ENCODE peak calls at places on chromosomes 6 and 20, in six cellular contexts. One of them, this sample, is unnamed. For H3K9me3, the result is how much of the 10 kb centered on the place peaks cover.

GRCh38 chr6:82441047-82441770 is 77.6 kb downstream of the TPBG start:
- DNase-seq in A549: no peak
- DNase-seq in tibial nerve: no peak
- DNase-seq in stomach: no peak
- DNase-seq in H1: no peak
- DNase-seq in GM12878: no peak
- DNase-seq in this sample: no peak

GRCh38 chr6:156555117-156555516 is 222.1 kb upstream of the ARID1B start:
- DNase-seq in A549: no peak
- DNase-seq in tibial nerve: no peak
- DNase-seq in stomach: no peak
- DNase-seq in H1: no peak
- DNase-seq in GM12878: no peak
- DNase-seq in this sample: no peak

GRCh38 chr6:111013144-111013905 is 31.5 kb downstream of the RPF2 start:
- DNase-seq in A549: no peak
- DNase-seq in tibial nerve: no peak
- DNase-seq in stomach: no peak
- DNase-seq in H1: no peak
- DNase-seq in GM12878: no peak
- DNase-seq in this sample: no peak

GRCh38 chr6:34912715-34913464 is 23.8 kb downstream of the ANKS1A start:
- DNase-seq in A549: no peak
- DNase-seq in tibial nerve: no peak
- DNase-seq in stomach: no peak
- DNase-seq in H1: no peak
- DNase-seq in GM12878: peak
- DNase-seq in this sample: no peak

GRCh38 chr20:45822863-45823262 is 4.2 kb downstream of the TNNC2 start:
- DNase-seq in A549: no peak
- DNase-seq in tibial nerve: no peak
- DNase-seq in stomach: peak
- DNase-seq in H1: no peak
- DNase-seq in GM12878: no peak
- DNase-seq in this sample: no peak

GRCh38 chr6:107479089-107479690 is 10.7 kb upstream of the SOBP start:
- DNase-seq in A549: no peak
- DNase-seq in tibial nerve: no peak
- DNase-seq in stomach: no peak
- DNase-seq in H1: no peak
- DNase-seq in GM12878: no peak
- DNase-seq in this sample: no peak

GRCh38 chr20:58233393-58233792 is 4.9 kb upstream of the ANKRD60 start:
- DNase-seq in A549: no peak
- DNase-seq in tibial nerve: no peak
- DNase-seq in stomach: no peak
- DNase-seq in H1: no peak
- DNase-seq in GM12878: no peak
- DNase-seq in this sample: no peak

GRCh38 chr6:21999012-21999528 is 297.8 kb downstream of the PRL start:
- DNase-seq in A549: no peak
- DNase-seq in tibial nerve: no peak
- DNase-seq in stomach: no peak
- DNase-seq in H1: no peak
- DNase-seq in GM12878: no peak
- DNase-seq in this sample: no peak

GRCh38 chr20:32007787-32008616 is 2.2 kb upstream of the CCM2L start:
- DNase-seq in A549: no peak
- DNase-seq in tibial nerve: no peak
- DNase-seq in stomach: no peak
- DNase-seq in H1: peak
- DNase-seq in GM12878: no peak
- DNase-seq in this sample: no peak

GRCh38 chr6:138577151-138577915 is 78.0 kb upstream of the NHSL1 start:
- DNase-seq in A549: no peak
- DNase-seq in tibial nerve: no peak
- DNase-seq in stomach: no peak
- DNase-seq in H1: no peak
- DNase-seq in GM12878: peak
- DNase-seq in this sample: no peak

GRCh38 chr6:112037783-112038216 is 16.1 kb upstream of the CCN6 start:
- DNase-seq in A549: peak
- DNase-seq in tibial nerve: peak
- DNase-seq in stomach: peak
- DNase-seq in H1: no peak
- DNase-seq in GM12878: no peak
- DNase-seq in this sample: peak

GRCh38 chr6:111122458-111123286 is 35.4 kb downstream of the SLC16A10 start:
- DNase-seq in A549: no peak
- DNase-seq in tibial nerve: no peak
- DNase-seq in stomach: no peak
- DNase-seq in H1: no peak
- DNase-seq in GM12878: no peak
- DNase-seq in this sample: no peak

GRCh38 chr6:150252714-150253444 is 110.0 kb downstream of the PPP1R14C start:
- DNase-seq in A549: no peak
- DNase-seq in tibial nerve: no peak
- DNase-seq in stomach: no peak
- DNase-seq in H1: no peak
- DNase-seq in GM12878: no peak
- DNase-seq in this sample: no peak

GRCh38 chr6:98769546-98769945 is 64.8 kb upstream of the POU3F2 start:
- DNase-seq in A549: peak
- DNase-seq in tibial nerve: no peak
- DNase-seq in stomach: no peak
- DNase-seq in H1: no peak
- DNase-seq in GM12878: no peak
- DNase-seq in this sample: no peak

GRCh38 chr6:110712238-110712637 is 103.0 kb downstream of the CDK19 start:
- DNase-seq in A549: no peak
- DNase-seq in tibial nerve: no peak
- DNase-seq in stomach: no peak
- DNase-seq in H1: no peak
- DNase-seq in GM12878: no peak
- DNase-seq in this sample: no peak

GRCh38 chr6:151352410-151353399 is 38.7 kb downstream of the ZBTB2 start:
- DNase-seq in A549: no peak
- DNase-seq in tibial nerve: no peak
- DNase-seq in stomach: no peak
- DNase-seq in H1: no peak
- DNase-seq in GM12878: no peak
- DNase-seq in this sample: no peak

GRCh38 chr20:51536116-51537069 is 6.1 kb downstream of the NFATC2 start:
- DNase-seq in A549: no peak
- DNase-seq in tibial nerve: no peak
- DNase-seq in stomach: peak
- DNase-seq in H1: no peak
- DNase-seq in GM12878: no peak
- DNase-seq in this sample: no peak

GRCh38 chr6:44016131-44016870 is 111.0 kb downstream of the MRPL14 start:
- DNase-seq in A549: no peak
- DNase-seq in tibial nerve: no peak
- DNase-seq in stomach: no peak
- DNase-seq in H1: no peak
- DNase-seq in GM12878: no peak
- DNase-seq in this sample: no peak

GRCh38 chr20:63495771-63496403 is 3.0 kb downstream of the EEF1A2 start:
- DNase-seq in A549: peak
- DNase-seq in tibial nerve: peak
- DNase-seq in stomach: peak
- DNase-seq in H1: peak
- DNase-seq in GM12878: no peak
- DNase-seq in this sample: peak

GRCh38 chr6:140043762-140044378 is 669.4 kb upstream of the CITED2 start:
- DNase-seq in A549: peak
- DNase-seq in tibial nerve: no peak
- DNase-seq in stomach: no peak
- DNase-seq in H1: no peak
- DNase-seq in GM12878: no peak
- DNase-seq in this sample: no peak

GRCh38 chr6:79869600-79870084 is 77.7 kb downstream of the ELOVL4 start:
- DNase-seq in A549: peak
- DNase-seq in tibial nerve: peak
- DNase-seq in stomach: peak
- DNase-seq in H1: peak
- DNase-seq in GM12878: peak
- DNase-seq in this sample: peak

GRCh38 chr6:170124836-170125235 is 166.0 kb downstream of the DLL1 start:
- DNase-seq in A549: no peak
- DNase-seq in tibial nerve: no peak
- DNase-seq in stomach: peak
- DNase-seq in H1: peak
- DNase-seq in GM12878: no peak
- DNase-seq in this sample: peak

GRCh38 chr6:101666256-101666655 is 272.7 kb downstream of the GRIK2 start:
- DNase-seq in A549: peak
- DNase-seq in tibial nerve: no peak
- DNase-seq in stomach: peak
- DNase-seq in H1: no peak
- DNase-seq in GM12878: no peak
- DNase-seq in this sample: no peak

GRCh38 chr6:147651249-147652063 is 143.0 kb downstream of the SAMD5 start:
- DNase-seq in A549: peak
- DNase-seq in tibial nerve: no peak
- DNase-seq in stomach: no peak
- DNase-seq in H1: no peak
- DNase-seq in GM12878: no peak
- DNase-seq in this sample: no peak

GRCh38 chr20:46894971-46895905 is 595 bp downstream of the EYA2 start:
- DNase-seq in A549: no peak
- DNase-seq in tibial nerve: no peak
- DNase-seq in stomach: peak
- DNase-seq in H1: peak
- DNase-seq in GM12878: no peak
- DNase-seq in this sample: no peak

GRCh38 chr6:108207013-108207412 is 41.2 kb downstream of the NR2E1 start:
- DNase-seq in A549: no peak
- DNase-seq in tibial nerve: no peak
- DNase-seq in stomach: no peak
- DNase-seq in H1: no peak
- DNase-seq in GM12878: no peak
- DNase-seq in this sample: no peak

GRCh38 chr6:145829950-145830349 is 15.4 kb upstream of the FBXO30 start:
- DNase-seq in A549: no peak
- DNase-seq in tibial nerve: no peak
- DNase-seq in stomach: no peak
- DNase-seq in H1: no peak
- DNase-seq in GM12878: no peak
- DNase-seq in this sample: no peak

GRCh38 chr6:4902363-4902762 is 101.5 kb downstream of the RPP40 start:
- DNase-seq in A549: no peak
- DNase-seq in tibial nerve: no peak
- DNase-seq in stomach: no peak
- DNase-seq in H1: no peak
- DNase-seq in GM12878: no peak
- DNase-seq in this sample: no peak
- TF ChIP-seq EP300 in A549: no peak
- TF ChIP-seq EP300 in tibial nerve: no peak
- TF ChIP-seq EP300 in stomach: no peak
- TF ChIP-seq EP300 in H1: no peak
- TF ChIP-seq EP300 in GM12878: no peak
- TF ChIP-seq EP300 in this sample: no peak

DNA sequence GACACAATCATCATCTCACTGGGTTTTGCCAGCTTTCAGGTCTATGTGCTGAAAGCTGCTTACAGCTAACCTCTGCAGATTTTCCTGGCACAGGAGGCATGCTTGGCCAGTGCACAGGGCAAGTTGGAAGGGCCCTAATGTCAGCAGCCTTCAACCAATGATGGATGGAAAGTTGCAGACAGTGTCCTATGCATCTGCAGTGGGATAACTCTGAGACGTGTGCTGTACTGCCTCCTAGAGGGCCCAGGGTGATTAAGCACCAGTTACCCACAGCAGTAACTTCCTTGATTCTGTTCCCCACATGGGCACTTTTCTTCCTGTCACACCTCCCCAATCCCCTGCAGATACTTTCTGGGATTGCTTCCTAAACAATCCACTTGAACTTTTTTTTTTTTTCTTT is 38.6 kb downstream of the OVOL2 start:
- DNase-seq in A549: peak
- DNase-seq in tibial nerve: no peak
- DNase-seq in stomach: no peak
- DNase-seq in H1: no peak
- DNase-seq in GM12878: no peak
- DNase-seq in this sample: no peak
- TF ChIP-seq CTCF in A549: peak
- TF ChIP-seq CTCF in tibial nerve: no peak
- TF ChIP-seq CTCF in stomach: no peak
- TF ChIP-seq CTCF in H1: peak
- TF ChIP-seq CTCF in GM12878: peak
- TF ChIP-seq CTCF in this sample: no peak

DNA sequence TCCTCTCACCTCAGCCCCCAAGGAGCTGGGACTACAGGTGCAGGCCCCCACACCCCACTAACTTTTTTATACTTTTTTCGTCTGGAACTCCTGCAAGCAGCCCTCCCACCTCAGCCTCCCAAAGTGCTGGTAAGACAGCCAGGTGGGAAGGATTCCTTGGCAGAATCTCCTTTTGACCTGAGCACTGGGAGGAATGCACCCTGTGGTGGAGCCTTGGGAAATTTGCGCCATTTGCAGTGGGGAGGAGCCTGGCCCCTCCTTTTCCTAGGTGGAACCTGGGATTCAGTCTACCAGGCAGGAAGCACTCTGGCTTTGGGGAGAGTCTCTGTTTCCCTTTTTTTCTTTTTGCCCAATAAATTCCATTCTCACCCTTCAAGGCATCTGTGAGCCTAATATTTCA is 2.3 kb upstream of the RNGTT start:
- DNase-seq in A549: no peak
- DNase-seq in tibial nerve: no peak
- DNase-seq in stomach: no peak
- DNase-seq in H1: no peak
- DNase-seq in GM12878: no peak
- DNase-seq in this sample: no peak
- H3K9me3 ChIP-seq in A549: under half
- H3K9me3 ChIP-seq in tibial nerve: under half
- H3K9me3 ChIP-seq in stomach: under half
- H3K9me3 ChIP-seq in H1: under half
- H3K9me3 ChIP-seq in GM12878: under half
- H3K9me3 ChIP-seq in this sample: under half

GRCh38 chr20:11180186-11180585 is 506.4 kb upstream of the JAG1 start:
- DNase-seq in A549: no peak
- DNase-seq in tibial nerve: no peak
- DNase-seq in stomach: no peak
- DNase-seq in H1: no peak
- DNase-seq in GM12878: no peak
- DNase-seq in this sample: no peak

GRCh38 chr20:11181964-11182363 is 508.2 kb upstream of the JAG1 start:
- DNase-seq in A549: no peak
- DNase-seq in tibial nerve: no peak
- DNase-seq in stomach: no peak
- DNase-seq in H1: no peak
- DNase-seq in GM12878: no peak
- DNase-seq in this sample: no peak

GRCh38 chr20:11182715-11183114 is 508.9 kb upstream of the JAG1 start:
- DNase-seq in A549: no peak
- DNase-seq in tibial nerve: no peak
- DNase-seq in stomach: no peak
- DNase-seq in H1: no peak
- DNase-seq in GM12878: no peak
- DNase-seq in this sample: no peak

GRCh38 chr20:11176431-11176830 is 502.6 kb upstream of the JAG1 start:
- DNase-seq in A549: no peak
- DNase-seq in tibial nerve: no peak
- DNase-seq in stomach: no peak
- DNase-seq in H1: no peak
- DNase-seq in GM12878: no peak
- DNase-seq in this sample: no peak

GRCh38 chr20:11178946-11179654 is 505.3 kb upstream of the JAG1 start:
- DNase-seq in A549: peak
- DNase-seq in tibial nerve: no peak
- DNase-seq in stomach: no peak
- DNase-seq in H1: no peak
- DNase-seq in GM12878: no peak
- DNase-seq in this sample: no peak
- TF ChIP-seq EP300 in A549: no peak
- TF ChIP-seq EP300 in tibial nerve: no peak
- TF ChIP-seq EP300 in stomach: no peak
- TF ChIP-seq EP300 in H1: no peak
- TF ChIP-seq EP300 in GM12878: no peak
- TF ChIP-seq EP300 in this sample: no peak

This sample was measured in ovary.